ENCODE peak calls at places on chromosomes 16 and 17, in five cellular contexts. One of them, this sample, is unnamed.

GRCh38 chr17:1228752-1229353 is 41.4 kb upstream of the BHLHA9 start:
- DNase-seq in GM12878: no peak
- DNase-seq in HEK293T: no peak
- DNase-seq in K562: no peak
- DNase-seq in SK-N-SH: peak; percentile 72
- DNase-seq in this sample: no peak

GRCh38 chr17:39671651-39672521 is 3.6 kb downstream of the PNMT start:
- DNase-seq in GM12878: no peak
- DNase-seq in HEK293T: no peak
- DNase-seq in K562: peak; percentile 78
- DNase-seq in SK-N-SH: peak; percentile 86
- DNase-seq in this sample: peak; percentile 67

GRCh38 chr16:11743308-11744074 is 834 bp upstream of the TXNDC11 start:
- DNase-seq in GM12878: no peak
- DNase-seq in HEK293T: peak; percentile 14
- DNase-seq in K562: peak; percentile 26
- DNase-seq in SK-N-SH: peak; percentile 17
- DNase-seq in this sample: peak; percentile 98

GRCh38 chr17:44655983-44656700 is at the start of gene MEIOC:
- DNase-seq in GM12878: no peak
- DNase-seq in HEK293T: peak; percentile 85
- DNase-seq in K562: no peak
- DNase-seq in SK-N-SH: peak; percentile 97
- DNase-seq in this sample: no peak

GRCh38 chr17:83176956-83177583 is 97.7 kb downstream of the METRNL start:
- DNase-seq in GM12878: no peak
- DNase-seq in HEK293T: no peak
- DNase-seq in K562: no peak
- DNase-seq in SK-N-SH: no peak
- DNase-seq in this sample: no peak

GRCh38 chr16:16007743-16008111 is 58.3 kb downstream of the ABCC1 start:
- DNase-seq in GM12878: peak; percentile 85
- DNase-seq in HEK293T: no peak
- DNase-seq in K562: no peak
- DNase-seq in SK-N-SH: no peak
- DNase-seq in this sample: no peak

GRCh38 chr17:31313982-31314787 is at the start of gene EVI2B:
- DNase-seq in GM12878: peak; percentile 66
- DNase-seq in HEK293T: no peak
- DNase-seq in K562: peak; percentile 11
- DNase-seq in SK-N-SH: no peak
- DNase-seq in this sample: no peak

GRCh38 chr16:56195151-56195550 is 3.9 kb downstream of the GNAO1 start:
- DNase-seq in GM12878: no peak
- DNase-seq in HEK293T: no peak
- DNase-seq in K562: no peak
- DNase-seq in SK-N-SH: no peak
- DNase-seq in this sample: no peak

GRCh38 chr17:80600586-80600985 is 55.9 kb downstream of the RPTOR start:
- DNase-seq in GM12878: no peak
- DNase-seq in HEK293T: no peak
- DNase-seq in K562: no peak
- DNase-seq in SK-N-SH: no peak
- DNase-seq in this sample: no peak

GRCh38 chr17:76053230-76054111 is 18.8 kb downstream of the SRP68 start:
- DNase-seq in GM12878: no peak
- DNase-seq in HEK293T: no peak
- DNase-seq in K562: peak; percentile 57
- DNase-seq in SK-N-SH: no peak
- DNase-seq in this sample: no peak
- TF ChIP-seq FOXM1 in GM12878: no peak
- TF ChIP-seq FOXM1 in HEK293T: no peak
- TF ChIP-seq FOXM1 in K562: no peak
- TF ChIP-seq FOXM1 in SK-N-SH: no peak
- TF ChIP-seq FOXM1 in this sample: no peak

DNA sequence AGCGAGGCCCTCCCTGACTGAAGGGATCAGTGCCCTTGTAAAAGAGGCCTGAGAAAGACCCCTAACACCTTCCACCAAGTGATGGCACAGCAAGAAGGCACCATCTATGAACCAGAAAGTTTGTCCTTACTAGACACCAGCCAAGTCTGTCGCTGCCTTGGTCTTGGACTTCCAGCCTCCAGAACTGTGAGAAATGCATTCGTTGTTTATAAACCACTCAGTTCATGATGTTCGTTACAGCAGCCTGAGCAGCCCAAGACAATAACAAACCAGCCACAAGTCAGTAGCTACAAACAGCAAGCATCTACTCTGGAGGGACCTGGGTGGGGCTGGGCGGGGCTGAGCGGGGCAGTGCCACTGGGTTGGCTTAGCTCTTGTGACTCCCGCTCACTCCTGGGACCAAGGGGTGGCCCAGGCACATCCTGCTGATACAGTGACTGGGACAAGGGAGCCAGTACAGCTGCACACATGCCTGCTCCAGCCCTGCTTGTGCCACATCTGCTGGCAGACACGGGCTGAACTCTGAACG is 234.9 kb downstream of the IRF8 start:
- DNase-seq in GM12878: no peak
- DNase-seq in HEK293T: no peak
- DNase-seq in K562: no peak
- DNase-seq in SK-N-SH: no peak
- DNase-seq in this sample: no peak
- TF ChIP-seq FOXM1 in GM12878: no peak
- TF ChIP-seq FOXM1 in HEK293T: no peak
- TF ChIP-seq FOXM1 in K562: no peak
- TF ChIP-seq FOXM1 in SK-N-SH: no peak
- TF ChIP-seq FOXM1 in this sample: no peak

GRCh38 chr16:54817940-54818574 is 112.6 kb upstream of the IRX5 start:
- DNase-seq in GM12878: no peak
- DNase-seq in HEK293T: no peak
- DNase-seq in K562: no peak
- DNase-seq in SK-N-SH: no peak
- DNase-seq in this sample: no peak
- TF ChIP-seq FOXM1 in GM12878: no peak
- TF ChIP-seq FOXM1 in HEK293T: no peak
- TF ChIP-seq FOXM1 in K562: no peak
- TF ChIP-seq FOXM1 in SK-N-SH: no peak
- TF ChIP-seq FOXM1 in this sample: no peak

GRCh38 chr16:68592466-68593337 is 52.4 kb upstream of the CDH3 start:
- DNase-seq in GM12878: no peak
- DNase-seq in HEK293T: no peak
- DNase-seq in K562: no peak
- DNase-seq in SK-N-SH: no peak
- DNase-seq in this sample: peak; percentile 21
- TF ChIP-seq FOXM1 in GM12878: no peak
- TF ChIP-seq FOXM1 in HEK293T: no peak
- TF ChIP-seq FOXM1 in K562: no peak
- TF ChIP-seq FOXM1 in SK-N-SH: no peak
- TF ChIP-seq FOXM1 in this sample: no peak

GRCh38 chr17:65588194-65588808 is 26.9 kb upstream of the AXIN2 start:
- DNase-seq in GM12878: no peak
- DNase-seq in HEK293T: no peak
- DNase-seq in K562: no peak
- DNase-seq in SK-N-SH: no peak
- DNase-seq in this sample: peak; percentile 99
- TF ChIP-seq FOXM1 in GM12878: no peak
- TF ChIP-seq FOXM1 in HEK293T: no peak
- TF ChIP-seq FOXM1 in K562: no peak
- TF ChIP-seq FOXM1 in SK-N-SH: no peak
- TF ChIP-seq FOXM1 in this sample: no peak

GRCh38 chr17:66268247-66268927 is 34.0 kb upstream of the PRKCA start:
- DNase-seq in GM12878: no peak
- DNase-seq in HEK293T: no peak
- DNase-seq in K562: no peak
- DNase-seq in SK-N-SH: no peak
- DNase-seq in this sample: no peak
- TF ChIP-seq FOXM1 in GM12878: no peak
- TF ChIP-seq FOXM1 in HEK293T: no peak
- TF ChIP-seq FOXM1 in K562: no peak
- TF ChIP-seq FOXM1 in SK-N-SH: no peak
- TF ChIP-seq FOXM1 in this sample: no peak

DNA sequence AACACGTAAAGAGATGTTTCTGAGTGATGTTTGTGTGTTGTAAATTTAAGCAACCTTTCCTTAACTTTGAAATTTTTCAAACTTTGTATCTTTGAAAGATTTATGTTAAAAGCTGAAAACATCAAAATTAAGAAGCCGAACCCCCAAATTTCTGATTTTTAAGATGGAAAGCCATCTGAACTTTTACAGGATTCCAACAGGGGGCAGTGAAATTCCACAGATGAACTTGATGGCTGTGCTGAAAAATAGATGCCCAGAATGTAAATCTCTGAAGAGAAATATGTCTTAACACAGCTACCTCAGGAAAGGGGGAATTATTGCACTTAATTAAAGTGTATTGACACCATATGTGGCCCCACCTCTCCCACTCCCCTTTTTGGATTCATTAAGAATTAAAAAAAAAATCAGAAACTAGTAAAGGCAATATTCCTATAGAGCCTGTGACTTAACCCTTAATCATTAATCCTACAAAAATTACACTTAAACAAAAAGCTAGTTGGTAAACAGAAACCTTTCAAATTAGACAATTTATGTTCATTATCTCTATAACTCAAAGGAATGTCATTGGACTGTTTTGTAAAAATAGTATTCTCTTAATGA is 597.9 kb downstream of the KCNJ2 start:
- DNase-seq in GM12878: no peak
- DNase-seq in HEK293T: peak; percentile 27
- DNase-seq in K562: peak; percentile 4
- DNase-seq in SK-N-SH: peak; percentile 60
- DNase-seq in this sample: peak; percentile 31
- TF ChIP-seq FOXM1 in GM12878: no peak
- TF ChIP-seq FOXM1 in HEK293T: no peak
- TF ChIP-seq FOXM1 in K562: no peak
- TF ChIP-seq FOXM1 in SK-N-SH: no peak
- TF ChIP-seq FOXM1 in this sample: no peak

This sample was measured in HepG2.